ENCODE peak calls at places on chromosome 20, in seven cellular contexts. J is prostate gland, O is OCI-LY7, M is endodermal cell, G is LNCaP clone FGC, S is mucosa of descending colon, H is dorsolateral prefrontal cortex. P is an unnamed sample.

GRCh38 chr20:58810116-58810878 is 40.4 kb downstream of the GNAS-AS1 start:
- DNase-seq in H (no peak), M (no peak), S (no peak), J (no peak), O (no peak), G (no peak), P (no peak)

GRCh38 chr20:20593447-20594170 is 118.8 kb downstream of the RALGAPA2 start:
- DNase-seq in J (peak; percentile 13), S (peak; percentile 35), O (peak; percentile 37), G (peak; percentile 88), M (peak; percentile 84), H (peak; percentile 80), P (no peak)

GRCh38 chr20:25237610-25238318 is 10.1 kb upstream of the PYGB start:
- DNase-seq in H (no peak), M (no peak), G (no peak), S (no peak), J (peak; percentile 78), O (no peak), P (peak; percentile 60)

GRCh38 chr20:20230741-20231140 is 137.2 kb upstream of the INSM1 start:
- DNase-seq in S (no peak), H (no peak), G (no peak), M (no peak), O (no peak), J (no peak), P (no peak)

GRCh38 chr20:3406481-3407425 is 716 bp downstream of the DNAAF9 start:
- DNase-seq in S (peak; percentile 31), M (peak; percentile 64), O (no peak), J (peak; percentile 37), G (no peak), H (peak; percentile 54), P (no peak)

GRCh38 chr20:23152902-23153301 is 66.8 kb upstream of the CD93 start:
- DNase-seq in M (no peak), S (no peak), O (no peak), J (no peak), H (no peak), G (no peak), P (no peak)

GRCh38 chr20:33325350-33325749 is 42.3 kb downstream of the BPIFB1 start:
- DNase-seq in J (no peak), G (no peak), S (no peak), M (no peak), O (no peak), H (no peak), P (no peak)

GRCh38 chr20:32482251-32483220 is 102.6 kb downstream of the NOL4L start:
- DNase-seq in H (no peak), M (peak; percentile 87), J (no peak), O (no peak), G (no peak), S (peak; percentile 62), P (peak; percentile 52)

GRCh38 chr20:18613553-18613952 is 25.7 kb downstream of the DTD1 start:
- DNase-seq in H (no peak), O (no peak), G (no peak), J (no peak), S (no peak), M (no peak), P (no peak)

GRCh38 chr20:13220194-13220856 is 749 bp upstream of the ISM1 start:
- DNase-seq in O (no peak), G (no peak), H (peak; percentile 7), M (peak; percentile 87), S (peak; percentile 41), J (peak; percentile 20), P (peak; percentile 32)

DNA sequence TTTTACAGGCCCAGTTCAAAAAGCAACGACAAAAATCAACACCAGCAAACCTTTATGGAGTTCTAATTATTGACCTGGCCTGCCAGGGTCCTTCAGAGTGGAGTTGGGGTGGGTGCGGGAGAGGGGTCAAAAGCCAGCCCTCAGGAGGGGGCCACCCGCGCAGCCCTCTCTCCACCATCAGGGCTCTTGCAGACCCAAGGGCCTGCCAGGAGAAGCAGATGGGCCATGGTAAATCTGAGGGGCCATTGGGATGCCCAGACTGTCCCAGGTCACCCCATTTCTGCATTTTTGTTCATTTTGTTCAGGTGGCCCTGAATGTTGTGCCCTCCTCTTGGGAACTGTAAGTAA is 88.4 kb downstream of the DHX35 start:
- DNase-seq in M (no peak), J (no peak), O (no peak), G (no peak), H (no peak), S (no peak), P (no peak)
- TF ChIP-seq CTCF in M (no peak), J (no peak), O (no peak), G (no peak), H (no peak), S (no peak), P (no peak)

DNA sequence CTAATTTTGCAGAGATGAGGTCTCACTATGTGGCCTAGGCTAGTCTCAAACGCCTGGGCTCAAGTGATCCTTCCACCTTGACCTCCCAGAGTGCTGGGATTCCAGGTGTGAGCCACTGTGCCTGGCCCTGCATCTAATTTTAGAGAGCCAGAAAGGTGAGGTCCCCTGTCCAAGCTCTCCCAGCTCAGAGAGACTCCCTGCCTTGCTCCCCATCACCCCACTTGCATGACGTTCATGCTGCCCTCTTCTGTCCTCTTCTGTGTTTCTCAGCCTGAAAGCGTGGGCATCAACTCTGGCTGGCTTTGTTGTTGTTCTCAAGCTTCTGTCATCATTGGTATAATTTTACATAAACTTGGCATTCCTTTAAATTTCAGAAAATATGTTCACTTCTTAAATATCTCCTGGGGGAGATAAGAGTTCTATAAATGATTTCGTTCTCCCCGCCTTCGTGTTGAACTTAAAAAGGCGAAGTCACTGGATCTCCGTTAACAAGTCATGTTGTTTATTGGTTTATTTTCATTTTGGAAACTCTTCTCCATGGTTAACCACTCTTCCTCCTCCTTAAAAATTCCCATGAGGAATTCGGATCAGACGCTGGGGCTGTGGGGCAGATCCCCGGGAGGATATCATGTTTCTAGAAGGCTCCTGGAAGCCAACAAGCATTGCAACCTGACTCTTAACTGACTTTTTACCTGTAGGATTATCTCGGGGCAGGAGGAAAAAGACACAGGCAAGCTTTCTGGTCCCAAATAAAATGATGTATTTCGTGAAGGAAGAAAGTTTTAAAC is 13.2 kb upstream of the PARD6B start:
- DNase-seq in O (no peak), M (peak; percentile 58), G (no peak), H (no peak), J (no peak), S (no peak), P (peak; percentile 55)
- TF ChIP-seq CTCF in O (peak; percentile 27), M (peak; percentile 57), G (peak; percentile 3), H (no peak), J (no peak), S (no peak), P (no peak)

DNA sequence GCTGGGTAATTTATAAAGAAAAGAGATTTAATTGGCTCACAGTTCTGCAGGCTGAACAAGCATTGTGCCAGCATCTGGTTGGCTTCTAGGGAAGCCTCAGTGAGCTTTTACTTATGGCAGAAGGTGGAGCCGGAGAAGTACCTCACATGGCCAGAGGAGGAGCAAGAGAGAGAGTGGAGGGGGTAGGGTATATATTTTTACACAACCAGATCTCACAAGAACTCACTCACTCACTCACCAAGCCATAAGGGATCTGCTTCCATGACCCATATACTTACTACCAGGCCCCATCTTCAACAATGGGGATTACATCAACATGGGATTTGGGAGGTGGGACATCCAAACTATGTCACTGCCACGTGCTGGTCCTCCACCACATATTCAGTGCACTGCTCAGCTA is 152.6 kb upstream of the PRND start:
- DNase-seq in H (no peak), S (no peak), M (peak; percentile 73), J (no peak), O (no peak), G (no peak), P (no peak)
- TF ChIP-seq CTCF in H (no peak), S (no peak), M (peak; percentile 62), J (no peak), O (peak; percentile 56), G (no peak), P (no peak)

DNA sequence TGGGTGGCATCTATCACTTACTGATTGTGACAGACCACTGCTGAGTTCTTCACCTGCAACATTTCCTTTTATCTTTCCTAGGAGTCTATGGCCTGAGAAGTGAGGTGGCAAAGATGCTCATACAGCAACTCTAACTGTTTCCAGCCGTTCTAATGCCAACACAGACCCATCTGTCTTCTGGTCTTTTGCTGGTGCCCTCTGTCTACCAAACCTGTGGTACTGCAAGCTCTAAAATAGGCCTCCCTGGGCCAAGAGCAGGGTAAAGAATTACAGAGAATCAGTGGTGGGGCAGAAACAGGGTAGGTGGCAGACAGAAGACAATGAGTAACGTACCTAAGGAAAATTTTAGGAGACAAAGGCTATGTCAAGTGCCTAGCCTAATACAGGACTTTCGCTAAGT is 611.0 kb upstream of the FLRT3 start:
- DNase-seq in G (no peak), M (no peak), H (no peak), O (no peak), J (no peak), S (no peak), P (no peak)
- TF ChIP-seq CTCF in G (peak; percentile 27), M (peak; percentile 61), H (no peak), O (no peak), J (no peak), S (no peak), P (no peak)

GRCh38 chr20:15236812-15237211 is 899.4 kb upstream of the FLRT3 start:
- DNase-seq in M (peak; percentile 85), J (no peak), G (peak; percentile 14), S (peak; percentile 53), H (no peak), O (peak; percentile 4), P (peak; percentile 37)
- TF ChIP-seq CTCF in M (peak; percentile 84), J (no peak), G (peak; percentile 83), S (peak; percentile 12), H (no peak), O (peak; percentile 71), P (no peak)

DNA sequence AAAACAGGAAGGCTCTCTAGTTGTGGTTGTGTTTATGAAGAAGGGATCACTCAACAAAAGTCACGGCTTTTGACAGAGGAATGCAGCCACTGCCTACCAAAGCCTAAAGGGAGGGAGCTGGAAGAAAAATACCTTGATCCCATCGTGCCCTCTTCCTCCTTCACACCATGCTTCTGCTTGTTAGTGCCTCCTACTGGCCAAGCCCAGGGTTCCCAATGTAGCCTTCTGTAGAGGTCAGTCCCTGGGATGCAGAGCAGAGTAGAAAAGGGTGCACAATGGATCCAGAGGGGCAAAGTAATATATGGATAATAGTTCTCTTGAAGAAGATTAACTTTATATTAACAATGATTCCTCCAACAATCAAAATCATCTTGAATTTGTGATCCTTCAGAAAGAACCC is 293.5 kb upstream of the FERMT1 start:
- DNase-seq in J (no peak), M (peak; percentile 67), O (no peak), H (no peak), G (no peak), S (peak; percentile 4), P (no peak)
- TF ChIP-seq CTCF in J (no peak), M (peak; percentile 65), O (peak; percentile 29), H (no peak), G (peak; percentile 16), S (no peak), P (no peak)